ENCODE peak calls at places on chromosomes 4 and X, in five cellular contexts. P is IMR-90, B is HepG2, D is fibroblast of lung, N is GM23338. M is an unnamed sample.

GRCh38 chrX:22314692-22315091 is 42.0 kb downstream of the CBLL2 start:
- DNase-seq in N (peak; percentile 43), P (peak; percentile 15), D (peak; percentile 34), B (no peak), M (no peak)

GRCh38 chrX:130264573-130264972 is 4.1 kb downstream of the ZNF280C start:
- DNase-seq in B (no peak), P (peak; percentile 26), N (no peak), D (peak; percentile 4), M (no peak)

GRCh38 chr4:22515888-22516541 is at the start of gene ADGRA3:
- DNase-seq in D (peak; percentile 72), P (peak; percentile 51), B (peak; percentile 56), N (peak; percentile 78), M (no peak)

GRCh38 chr4:89021678-89022077 is 35.3 kb downstream of the FAM13A start:
- DNase-seq in P (no peak), N (no peak), D (no peak), B (no peak), M (no peak)

GRCh38 chrX:35919536-35920309 is at the start of gene CFAP47:
- DNase-seq in B (no peak), N (peak; percentile 78), D (no peak), P (no peak), M (no peak)

GRCh38 chrX:18983711-18984380 is at the start of gene PHKA2:
- DNase-seq in B (peak; percentile 29), D (no peak), N (peak; percentile 61), P (no peak), M (no peak)

GRCh38 chr4:2935762-2936743 is 27.2 kb downstream of the NOP14 start:
- DNase-seq in B (no peak), P (no peak), D (peak; percentile 82), N (no peak), M (peak; percentile 26)

GRCh38 chrX:23616361-23616760 is 50.9 kb upstream of the PRDX4 start:
- DNase-seq in B (peak; percentile 0), D (peak; percentile 17), N (peak; percentile 44), P (peak; percentile 38), M (peak; percentile 11)

GRCh38 chr4:162075691-162076090 is 88.1 kb downstream of the FSTL5 start:
- DNase-seq in B (no peak), D (peak; percentile 32), N (no peak), P (no peak), M (no peak)

GRCh38 chr4:139857021-139857420 is 191.4 kb downstream of the MGST2 start:
- DNase-seq in P (peak; percentile 10), N (no peak), B (peak; percentile 77), D (peak; percentile 49), M (no peak)

GRCh38 chr4:16116019-16116418 is 32.2 kb upstream of the PROM1 start:
- DNase-seq in N (no peak), D (no peak), P (no peak), B (no peak), M (no peak)

GRCh38 chr4:26792639-26793038 is 68.0 kb upstream of the STIM2 start:
- DNase-seq in P (no peak), B (no peak), D (no peak), N (no peak), M (no peak)

GRCh38 chr4:168654206-168655174 is 157.6 kb downstream of the PALLD start:
- DNase-seq in D (no peak), N (peak; percentile 37), P (no peak), B (no peak), M (no peak)

GRCh38 chr4:100061835-100062234 is 111.8 kb upstream of the H2AZ1 start:
- DNase-seq in N (no peak), P (peak; percentile 38), D (peak; percentile 23), B (no peak), M (no peak)

GRCh38 chrX:34956915-34957314 is 14.3 kb downstream of the FAM47B start:
- DNase-seq in P (peak; percentile 52), N (no peak), D (peak; percentile 56), B (no peak), M (no peak)

GRCh38 chr4:7095611-7096155 is 27.8 kb upstream of the GRPEL1 start:
- DNase-seq in P (no peak), N (no peak), B (no peak), D (no peak), M (no peak)

GRCh38 chr4:37594095-37594494 is 92.1 kb downstream of the RELL1 start:
- DNase-seq in D (no peak), N (no peak), P (no peak), B (no peak), M (no peak)

GRCh38 chrX:154516655-154517100 is 646 bp upstream of the FAM3A start:
- DNase-seq in B (no peak), N (peak; percentile 81), D (peak; percentile 50), P (peak; percentile 54), M (no peak)

GRCh38 chrX:54808109-54808604 is 612 bp downstream of the MAGED2 start:
- DNase-seq in P (no peak), D (peak; percentile 47), B (peak; percentile 2), N (peak; percentile 79), M (no peak)

GRCh38 chr4:109067509-109068205 is 234.8 kb downstream of the COL25A1 start:
- DNase-seq in D (peak; percentile 60), N (no peak), B (no peak), P (peak; percentile 68), M (no peak)

GRCh38 chr4:22019676-22020075 is 71.1 kb upstream of the KCNIP4 start:
- DNase-seq in D (peak; percentile 36), P (no peak), B (no peak), N (no peak), M (no peak)

GRCh38 chr4:66555301-66555700 is 885.0 kb upstream of the EPHA5 start:
- DNase-seq in N (no peak), D (peak; percentile 91), P (peak; percentile 59), B (no peak), M (no peak)

GRCh38 chrX:14832151-14832550 is 40.7 kb downstream of the FANCB start:
- DNase-seq in B (no peak), D (peak; percentile 71), P (peak; percentile 80), N (no peak), M (no peak)

GRCh38 chr4:119031218-119031617 is 104.4 kb upstream of the MYOZ2 start:
- DNase-seq in B (no peak), P (no peak), N (no peak), D (no peak), M (no peak)

GRCh38 chrX:152444338-152444737 is 6.8 kb downstream of the GABRA3 start:
- DNase-seq in P (no peak), B (no peak), D (no peak), N (no peak), M (no peak)

GRCh38 chr4:168451744-168452394 is 28.4 kb downstream of the DDX60L start:
- DNase-seq in B (no peak), P (peak; percentile 71), N (no peak), D (peak; percentile 85), M (no peak)

GRCh38 chrX:38484607-38485498 is 76.5 kb upstream of the TSPAN7 start:
- DNase-seq in N (no peak), P (no peak), B (no peak), D (no peak), M (no peak)

GRCh38 chr4:49032440-49033161 is 46.5 kb downstream of the CWH43 start:
- DNase-seq in P (peak; percentile 6), N (peak; percentile 37), D (no peak), B (peak; percentile 31), M (peak; percentile 22)

GRCh38 chr4:86939123-86939522 is 4.3 kb downstream of the AFF1 start:
- DNase-seq in D (no peak), P (no peak), N (no peak), B (no peak), M (peak; percentile 48)
- H2AFZ ChIP-seq in D (no peak overlapping the region), P (no peak overlapping the region), N (no peak overlapping the region), B (no peak overlapping the region), M (no peak overlapping the region)

GRCh38 chr4:150126201-150126879 is 48.1 kb downstream of the DCLK2 start:
- DNase-seq in P (peak; percentile 68), N (no peak), B (no peak), D (peak; percentile 77), M (peak; percentile 1)
- H2AFZ ChIP-seq in P (no peak overlapping the region), N (no peak overlapping the region), B (no peak overlapping the region), D (no peak overlapping the region), M (no peak overlapping the region)

GRCh38 chrX:138710311-138710791 is 1.2 kb downstream of the FGF13 start:
- DNase-seq in D (no peak), P (no peak), N (no peak), B (no peak), M (no peak)
- H2AFZ ChIP-seq in D (no peak overlapping the region), P (no peak overlapping the region), N (no peak overlapping the region), B (no peak overlapping the region), M (no peak overlapping the region)

GRCh38 chr4:110516106-110516922 is 40.4 kb downstream of the ENPEP start:
- DNase-seq in N (peak; percentile 92), B (peak; percentile 68), D (peak; percentile 56), P (peak; percentile 51), M (peak; percentile 78)
- H2AFZ ChIP-seq in N (no peak overlapping the region), B (peak overlapping the region; percentile 85), D (peak overlapping the region; percentile 76), P (peak overlapping the region; percentile 79), M (peak overlapping the region; percentile 99)

GRCh38 chr4:80124246-80125211 is 51.5 kb upstream of the ANTXR2 start:
- DNase-seq in B (no peak), N (no peak), D (no peak), P (no peak), M (no peak)
- H2AFZ ChIP-seq in B (no peak overlapping the region), N (no peak overlapping the region), D (no peak overlapping the region), P (no peak overlapping the region), M (no peak overlapping the region)

DNA sequence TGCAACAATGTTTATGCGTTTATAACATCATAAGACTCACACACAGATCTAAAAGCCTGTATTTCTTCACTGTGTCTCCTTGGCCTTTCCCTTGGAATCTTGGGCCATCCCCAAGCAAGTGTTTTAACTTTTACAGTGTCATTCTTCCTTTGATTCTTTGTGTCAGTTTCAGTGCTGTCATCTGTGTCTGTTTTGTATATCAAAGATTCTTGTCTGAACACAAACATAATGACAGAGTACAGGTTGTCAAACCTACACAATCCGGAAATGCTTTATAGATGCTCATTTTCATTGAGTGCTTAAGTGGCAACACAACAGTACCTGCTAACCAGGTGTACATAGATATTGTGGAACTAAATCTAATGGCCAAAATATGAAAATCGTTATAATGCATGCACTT is 1500.0 kb downstream of the TECRL start:
- DNase-seq in D (no peak), P (no peak), N (no peak), B (no peak), M (no peak)
- H2AFZ ChIP-seq in D (no peak overlapping the region), P (no peak overlapping the region), N (no peak overlapping the region), B (no peak overlapping the region), M (no peak overlapping the region)

GRCh38 chr4:122854444-122854843 is 27.8 kb downstream of the FGF2 start:
- DNase-seq in P (no peak), D (peak; percentile 45), B (no peak), N (no peak), M (no peak)
- H2AFZ ChIP-seq in P (no peak overlapping the region), D (no peak overlapping the region), B (peak overlapping the region; percentile 58), N (no peak overlapping the region), M (no peak overlapping the region)

M was measured in OCI-LY7.